ENCODE peak calls at places on chromosomes 7 and 10, in four cellular contexts. R, W, M and L are unnamed samples.

GRCh38 chr7:38682602-38683001 is 51.4 kb upstream of the AMPH start:
- DNase-seq in R (no peak), W (no peak), M (no peak), L (no peak)

GRCh38 chr10:48332871-48333216 is 26.4 kb downstream of the MAPK8 start:
- DNase-seq in R (no peak), W (no peak), M (no peak), L (no peak)

GRCh38 chr10:82969405-82969804 is 1094.4 kb downstream of the NRG3 start:
- DNase-seq in R (no peak), W (no peak), M (no peak), L (no peak)

GRCh38 chr10:36888925-36889573 is 236.3 kb upstream of the ANKRD30A start:
- DNase-seq in R (no peak), W (peak; percentile 11), M (no peak), L (no peak)

GRCh38 chr7:122544463-122544862 is 154.5 kb downstream of the RNF133 start:
- DNase-seq in R (no peak), W (no peak), M (peak; percentile 65), L (no peak)

GRCh38 chr10:117346574-117346973 is 28.7 kb downstream of the PDZD8 start:
- DNase-seq in R (no peak), W (no peak), M (no peak), L (no peak)

GRCh38 chr7:36075561-36075960 is 77.5 kb upstream of the EEPD1 start:
- DNase-seq in R (no peak), W (no peak), M (no peak), L (no peak)

GRCh38 chr10:65358565-65358964 is 1567.3 kb upstream of the LRRTM3 start:
- DNase-seq in R (no peak), W (no peak), M (no peak), L (no peak)

GRCh38 chr7:88835147-88835728 is 39.7 kb upstream of the TEX47 start:
- DNase-seq in R (no peak), W (peak; percentile 38), M (no peak), L (no peak)

GRCh38 chr10:86536294-86536861 is 14.8 kb upstream of the WAPL start:
- DNase-seq in R (peak; percentile 10), W (no peak), M (peak; percentile 46), L (no peak)

GRCh38 chr7:27188666-27189559 is 3.9 kb upstream of the HOXA11 start:
- DNase-seq in R (peak; percentile 4), W (no peak), M (peak; percentile 62), L (peak; percentile 71)

GRCh38 chr10:108789911-108790310 is 1133.4 kb downstream of the XPNPEP1 start:
- DNase-seq in R (no peak), W (no peak), M (no peak), L (peak; percentile 34)

GRCh38 chr7:101173752-101174244 is 6.3 kb downstream of the NAT16 start:
- DNase-seq in R (no peak), W (no peak), M (no peak), L (no peak)

GRCh38 chr10:11757452-11757819 is 15.3 kb downstream of the ECHDC3 start:
- DNase-seq in R (no peak), W (no peak), M (peak; percentile 72), L (peak; percentile 83)

GRCh38 chr10:103111918-103112877 is 80.9 kb downstream of the NT5C2 start:
- DNase-seq in R (no peak), W (no peak), M (no peak), L (no peak)

GRCh38 chr10:88386204-88386877 is 196.8 kb downstream of the RNLS start:
- DNase-seq in R (no peak), W (no peak), M (no peak), L (no peak)

GRCh38 chr10:14184841-14185500 is 145.8 kb downstream of the FRMD4A start:
- DNase-seq in R (no peak), W (no peak), M (no peak), L (no peak)

GRCh38 chr7:11130012-11130411 is 156.3 kb downstream of the PHF14 start:
- DNase-seq in R (no peak), W (no peak), M (no peak), L (no peak)

GRCh38 chr7:123260428-123260960 is 60.7 kb upstream of the SLC13A1 start:
- DNase-seq in R (no peak), W (no peak), M (no peak), L (no peak)

GRCh38 chr7:70092314-70093303 is 494.3 kb downstream of the AUTS2 start:
- DNase-seq in R (no peak), W (no peak), M (no peak), L (no peak)

GRCh38 chr10:110881247-110881646 is 9.5 kb downstream of the PDCD4 start:
- DNase-seq in R (no peak), W (no peak), M (no peak), L (no peak)

GRCh38 chr7:152647-153046 is 39.7 kb upstream of the FAM20C start:
- DNase-seq in R (no peak), W (no peak), M (peak; percentile 30), L (peak; percentile 29)

GRCh38 chr10:80964955-80965614 is 427.4 kb downstream of the SH2D4B start:
- DNase-seq in R (no peak), W (no peak), M (no peak), L (no peak)

GRCh38 chr7:135168001-135168400 is 2.5 kb downstream of the CYREN start:
- DNase-seq in R (no peak), W (no peak), M (peak; percentile 74), L (no peak)

GRCh38 chr7:103065666-103066065 is 8.9 kb downstream of the FBXL13 start:
- DNase-seq in R (no peak), W (no peak), M (peak; percentile 58), L (no peak)

GRCh38 chr7:3992841-3993240 is 689.3 kb upstream of the FOXK1 start:
- DNase-seq in R (no peak), W (no peak), M (no peak), L (no peak)